ENCODE peak calls at places on chromosomes 13 and 19, in six cellular contexts. B is H54, Z is cardiac muscle cell, I is nucleus accumbens, V is upper lobe of right lung, U is GM10248. F is an unnamed sample.

GRCh38 chr19:48480151-48480475 is 10.9 kb downstream of the CYTH2 start:
- DNase-seq in B (no peak), V (peak), U (no peak), Z (no peak), I (peak), F (no peak)

GRCh38 chr19:19257836-19258588 is 15.1 kb downstream of the TM6SF2 start:
- DNase-seq in I (no peak), V (no peak), Z (no peak), U (no peak), B (no peak), F (no peak)

GRCh38 chr19:41537789-41538188 is 38.2 kb upstream of the CEACAM21 start:
- DNase-seq in B (no peak), I (no peak), V (no peak), U (no peak), Z (no peak), F (no peak)

GRCh38 chr13:48857576-48857975 is 118.1 kb upstream of the FNDC3A start:
- DNase-seq in B (no peak), V (no peak), I (no peak), U (no peak), Z (no peak), F (no peak)

GRCh38 chr13:59891053-59891452 is 272.7 kb downstream of the DIAPH3 start:
- DNase-seq in B (no peak), I (no peak), U (no peak), Z (no peak), V (no peak), F (no peak)

GRCh38 chr19:3506384-3507340 is 551 bp downstream of the FZR1 start:
- DNase-seq in B (peak), I (no peak), U (peak), Z (peak), V (peak), F (no peak)

GRCh38 chr19:3098515-3099346 is 4.6 kb downstream of the GNA11 start:
- DNase-seq in Z (no peak), U (no peak), V (peak), I (no peak), B (no peak), F (no peak)

GRCh38 chr19:54160182-54160811 is 776 bp upstream of the LENG1 start:
- DNase-seq in U (no peak), B (no peak), V (no peak), Z (no peak), I (no peak), F (no peak)

GRCh38 chr13:39779337-39780270 is 124.1 kb downstream of the COG6 start:
- DNase-seq in B (no peak), U (no peak), I (no peak), Z (no peak), V (no peak), F (no peak)

GRCh38 chr19:21092107-21092506 is 10.1 kb downstream of the ZNF714 start:
- DNase-seq in U (no peak), Z (no peak), I (no peak), B (no peak), V (no peak), F (no peak)

GRCh38 chr19:19661675-19662251 is 1.7 kb downstream of the ATP13A1 start:
- DNase-seq in U (peak), I (no peak), V (no peak), B (no peak), Z (no peak), F (no peak)

GRCh38 chr19:30225615-30226463 is 146.3 kb upstream of the ZNF536 start:
- DNase-seq in B (no peak), I (no peak), U (no peak), Z (no peak), V (no peak), F (no peak)

F was measured in fibroblast of the conjunctiva.